ENCODE peak calls at places on chromosomes 6 and 20, in five cellular contexts. M is fibroblast of mammary gland, U is endothelial cell, J is right lobe of liver, S is neural progenitor cell. L is an unnamed sample.

GRCh38 chr20:49969946-49970345 is 12.8 kb upstream of the SNAI1 start:
- DNase-seq in M (no peak), U (no peak), J (no peak), S (no peak), L (no peak)

GRCh38 chr20:17910828-17911294 is 57.7 kb downstream of the SNX5 start:
- DNase-seq in M (peak), U (no peak), J (peak), S (no peak), L (no peak)

GRCh38 chr6:109370336-109370735 is 11.9 kb downstream of the CD164 start:
- DNase-seq in M (no peak), U (no peak), J (no peak), S (no peak), L (no peak)

GRCh38 chr20:1809611-1810510 is 85.3 kb upstream of the SIRPA start:
- DNase-seq in M (peak), U (no peak), J (no peak), S (no peak), L (no peak)

GRCh38 chr6:32664827-32665362 is 1.6 kb downstream of the HLA-DQB1 start:
- DNase-seq in M (no peak), U (peak), J (no peak), S (peak), L (no peak)

GRCh38 chr6:75204222-75204958 is 1.5 kb downstream of the COL12A1 start:
- DNase-seq in M (peak), U (peak), J (peak), S (peak), L (peak)

GRCh38 chr6:44386929-44387345 is 569 bp upstream of the CDC5L start:
- DNase-seq in M (peak), U (no peak), J (no peak), S (no peak), L (no peak)

GRCh38 chr20:57471496-57472210 is 53.3 kb downstream of the CTCFL start:
- DNase-seq in M (no peak), U (no peak), J (no peak), S (no peak), L (no peak)

GRCh38 chr6:145245119-145245518 is 490.2 kb downstream of the EPM2A start:
- DNase-seq in M (peak), U (peak), J (no peak), S (no peak), L (no peak)

GRCh38 chr6:164528539-164528938 is 780.9 kb downstream of the C6orf118 start:
- DNase-seq in M (no peak), U (no peak), J (no peak), S (no peak), L (no peak)

GRCh38 chr6:12014027-12014872 is 2.1 kb downstream of the HIVEP1 start:
- DNase-seq in M (peak), U (no peak), J (no peak), S (no peak), L (no peak)

GRCh38 chr20:5833309-5833941 is 83.2 kb downstream of the SHLD1 start:
- DNase-seq in M (no peak), U (no peak), J (no peak), S (no peak), L (no peak)

GRCh38 chr6:130852844-130853554 is 25.8 kb downstream of the SMLR1 start:
- DNase-seq in M (no peak), U (no peak), J (no peak), S (no peak), L (no peak)

GRCh38 chr20:8187740-8188139 is 55.7 kb downstream of the PLCB1 start:
- DNase-seq in M (peak), U (no peak), J (no peak), S (no peak), L (no peak)

GRCh38 chr6:122307577-122307976 is 91.9 kb upstream of the HSF2 start:
- DNase-seq in M (no peak), U (no peak), J (no peak), S (no peak), L (no peak)

GRCh38 chr20:31856516-31856915 is 11.1 kb upstream of the FOXS1 start:
- DNase-seq in M (no peak), U (no peak), J (no peak), S (no peak), L (no peak)

GRCh38 chr6:144217264-144217663 is 66.9 kb downstream of the STX11 start:
- DNase-seq in M (peak), U (no peak), J (no peak), S (no peak), L (no peak)

GRCh38 chr6:36873612-36874011 is 991 bp downstream of the PPIL1 start:
- DNase-seq in M (no peak), U (no peak), J (no peak), S (no peak), L (no peak)

GRCh38 chr20:2455771-2456497 is 14.7 kb downstream of the SNRPB start:
- DNase-seq in M (no peak), U (no peak), J (no peak), S (no peak), L (no peak)

GRCh38 chr6:155837474-155837873 is 381.8 kb upstream of the NOX3 start:
- DNase-seq in M (no peak), U (no peak), J (no peak), S (no peak), L (no peak)

GRCh38 chr6:26251354-26252081 is 113.5 kb upstream of the BTN3A2 start:
- DNase-seq in M (peak), U (peak), J (peak), S (peak), L (no peak)

GRCh38 chr20:47188540-47188939 is 168.0 kb downstream of the ZMYND8 start:
- DNase-seq in M (no peak), U (no peak), J (no peak), S (no peak), L (no peak)

GRCh38 chr20:5864873-5865582 is 85.3 kb downstream of the TRMT6 start:
- DNase-seq in M (peak), U (no peak), J (no peak), S (no peak), L (no peak)

GRCh38 chr20:61055130-61055529 is 196.9 kb upstream of the CDH4 start:
- DNase-seq in M (no peak), U (no peak), J (no peak), S (no peak), L (no peak)

GRCh38 chr6:163872335-163872734 is 457.8 kb downstream of the QKI start:
- DNase-seq in M (peak), U (no peak), J (no peak), S (no peak), L (no peak)

GRCh38 chr6:105137388-105137787 is 42.4 kb downstream of the POPDC3 start:
- DNase-seq in M (no peak), U (no peak), J (no peak), S (peak), L (no peak)
- TF ChIP-seq CTCF in M (no peak), U (no peak), J (no peak), S (no peak), L (no peak)

GRCh38 chr6:34529665-34530327 is 26.3 kb downstream of the SPDEF start:
- DNase-seq in M (no peak), U (no peak), J (peak), S (no peak), L (no peak)
- TF ChIP-seq CTCF in M (no peak), U (no peak), J (no peak), S (no peak), L (no peak)

DNA sequence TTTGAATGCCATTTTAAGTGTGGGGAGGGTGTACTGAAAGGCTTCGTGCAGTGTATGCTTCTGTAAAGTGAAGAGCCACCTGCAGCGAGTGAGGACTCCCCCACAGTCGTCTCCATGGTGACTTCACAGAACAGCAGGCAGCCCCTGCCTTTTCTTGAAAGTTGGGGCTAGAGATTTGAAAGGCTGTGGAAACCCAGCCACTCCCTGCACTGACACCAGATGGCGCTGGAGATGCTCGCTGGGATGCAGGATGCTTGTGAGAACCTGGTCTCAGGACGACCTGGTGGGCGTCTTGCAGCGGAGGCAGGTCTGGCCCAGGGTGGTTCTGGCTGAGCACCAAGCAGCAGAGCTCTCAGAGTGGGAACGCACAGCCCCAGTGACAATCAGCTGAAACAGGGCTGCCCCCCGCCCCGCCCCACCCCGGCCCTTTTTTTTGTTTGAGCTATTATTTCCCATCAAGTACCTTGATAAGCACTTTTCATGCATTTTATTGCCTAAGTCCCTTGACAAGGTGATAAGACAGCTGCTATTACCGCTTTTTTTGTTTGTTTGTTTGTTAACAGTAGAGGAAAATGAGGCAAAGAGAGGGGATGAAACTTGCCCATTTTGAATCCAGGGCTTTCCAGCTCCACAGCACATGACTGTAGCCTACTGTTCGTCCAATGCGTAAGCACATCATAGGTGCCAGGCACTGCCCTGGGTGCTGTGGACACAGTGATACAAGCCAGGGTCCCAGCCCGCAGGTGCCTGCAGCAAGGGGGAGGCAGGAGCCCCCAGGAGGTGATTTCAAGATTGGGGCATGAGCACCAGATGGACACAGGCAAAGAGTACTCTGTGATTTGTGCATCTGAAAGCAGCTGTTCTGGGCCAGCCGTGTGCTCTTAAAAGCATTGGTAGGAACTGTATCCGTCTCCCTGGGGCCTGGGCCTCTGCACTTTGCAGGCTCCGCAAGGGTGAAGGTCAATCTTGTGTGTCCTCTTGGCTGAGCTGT is 150.1 kb downstream of the SYCP2 start:
- DNase-seq in M (peak), U (peak), J (peak), S (peak), L (no peak)
- TF ChIP-seq CTCF in M (peak), U (peak), J (peak), S (peak), L (peak)

DNA sequence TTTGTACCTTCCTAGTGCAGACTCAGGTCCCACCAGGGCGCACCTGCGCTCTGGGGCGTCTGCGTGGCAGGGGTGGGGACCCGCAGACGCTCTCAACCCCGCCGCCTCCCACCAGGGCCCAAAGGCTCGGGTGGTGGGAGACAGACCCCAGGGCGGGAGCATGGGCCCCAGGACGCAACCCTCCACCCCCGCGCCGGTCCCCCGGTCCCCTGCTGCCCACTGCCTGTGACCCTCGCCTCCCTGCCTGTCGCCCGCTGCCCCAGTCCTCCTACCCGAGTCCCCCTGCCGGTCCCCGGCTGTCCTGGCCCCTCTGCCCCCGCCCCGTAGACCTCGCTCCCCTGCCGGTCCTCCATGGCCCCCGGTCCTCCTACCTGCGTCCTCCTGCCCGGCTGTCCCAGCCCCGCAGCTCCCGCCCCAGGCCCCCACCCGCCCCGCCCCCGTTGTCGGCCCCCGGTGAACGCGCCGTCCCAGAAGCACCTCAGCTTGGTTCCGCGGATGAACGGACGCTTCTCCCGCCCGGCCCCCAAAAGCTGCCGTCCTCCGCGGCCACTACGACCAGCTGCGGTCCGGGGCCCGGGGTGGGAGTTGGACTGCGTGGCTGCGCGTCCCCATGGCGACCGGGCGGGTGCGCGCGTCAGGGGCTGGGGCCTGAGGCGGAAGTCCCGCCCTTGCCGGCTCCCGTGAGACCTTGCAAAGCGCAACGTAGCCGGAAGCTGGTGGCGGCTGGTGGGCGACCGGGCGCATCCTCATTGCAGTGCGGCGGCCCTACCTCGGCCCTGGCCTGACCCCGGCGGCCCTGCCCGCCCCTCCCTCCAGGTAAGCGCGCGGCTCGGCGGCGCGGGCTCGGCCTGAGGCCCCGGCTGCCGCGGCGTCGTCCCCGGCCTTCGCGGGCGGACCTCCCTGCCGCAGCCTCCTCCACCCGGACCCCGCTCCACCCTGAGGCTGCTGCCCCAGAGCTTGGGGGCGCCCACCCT is at the start of gene ARFGAP1:
- DNase-seq in M (peak), U (peak), J (peak), S (peak), L (peak)
- TF ChIP-seq CTCF in M (no peak), U (no peak), J (no peak), S (no peak), L (no peak)

DNA sequence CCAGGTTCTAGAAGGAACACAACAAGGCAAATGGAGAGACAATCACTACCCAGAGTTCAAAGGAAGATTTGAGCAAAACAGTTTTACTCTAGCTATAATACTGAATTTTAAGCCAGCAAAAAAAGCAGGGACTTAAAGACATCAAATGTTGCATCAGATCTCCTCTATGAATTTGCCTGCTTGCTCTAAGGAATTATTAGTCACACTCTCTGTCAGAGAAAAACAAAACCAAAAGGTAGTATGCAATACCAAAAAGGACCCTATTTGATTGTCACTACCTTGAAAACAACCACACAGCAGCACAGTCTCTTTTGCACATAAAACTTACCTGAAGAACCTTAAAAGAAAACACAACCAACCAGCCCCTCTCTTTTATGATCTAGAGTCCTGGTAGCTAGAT is 46.3 kb downstream of the BTBD9 start:
- DNase-seq in M (peak), U (no peak), J (no peak), S (no peak), L (no peak)
- TF ChIP-seq CTCF in M (no peak), U (no peak), J (no peak), S (no peak), L (no peak)

GRCh38 chr20:43949741-43950618 is 35.3 kb downstream of the TOX2 start:
- DNase-seq in M (no peak), U (no peak), J (peak), S (no peak), L (no peak)

GRCh38 chr20:43955244-43956191 is 40.9 kb downstream of the TOX2 start:
- DNase-seq in M (peak), U (no peak), J (no peak), S (no peak), L (no peak)

GRCh38 chr20:43957392-43957791 is 42.7 kb downstream of the TOX2 start:
- DNase-seq in M (no peak), U (no peak), J (no peak), S (no peak), L (no peak)

GRCh38 chr20:43954704-43955243 is 40.1 kb downstream of the TOX2 start:
- DNase-seq in M (peak), U (no peak), J (no peak), S (no peak), L (no peak)

GRCh38 chr20:43953919-43954617 is 39.4 kb downstream of the TOX2 start:
- DNase-seq in M (peak), U (no peak), J (no peak), S (no peak), L (no peak)
- TF ChIP-seq CTCF in M (no peak), U (no peak), J (no peak), S (no peak), L (no peak)

GRCh38 chr20:45301824-45302251 is 4.8 kb upstream of the RBPJL start:
- DNase-seq in M (no peak), U (no peak), J (no peak), S (no peak), L (no peak)

GRCh38 chr20:45299786-45300185 is 6.9 kb upstream of the RBPJL start:
- DNase-seq in M (no peak), U (no peak), J (no peak), S (no peak), L (no peak)

GRCh38 chr20:45303586-45304463 is 2.8 kb upstream of the RBPJL start:
- DNase-seq in M (peak), U (no peak), J (no peak), S (no peak), L (no peak)

GRCh38 chr20:45297786-45298497 is 8.7 kb upstream of the RBPJL start:
- DNase-seq in M (no peak), U (no peak), J (no peak), S (no peak), L (no peak)

GRCh38 chr20:45300961-45301360 is 5.7 kb upstream of the RBPJL start:
- DNase-seq in M (peak), U (peak), J (no peak), S (peak), L (no peak)
- TF ChIP-seq CTCF in M (peak), U (peak), J (no peak), S (peak), L (peak)

GRCh38 chr6:157595768-157596167 is 214.8 kb downstream of the ZDHHC14 start:
- DNase-seq in M (no peak), U (no peak), J (no peak), S (no peak), L (no peak)
- TF ChIP-seq CTCF in M (no peak), U (no peak), J (no peak), S (no peak), L (no peak)

GRCh38 chr6:35728663-35729348 is 8.0 kb upstream of the ARMC12 start:
- DNase-seq in M (no peak), U (no peak), J (peak), S (no peak), L (no peak)
- TF ChIP-seq CTCF in M (no peak), U (no peak), J (peak), S (no peak), L (no peak)

L was measured in D721Med.